ENCODE peak calls at places on chromosomes 12 and 14, in six cellular contexts. H is CD8-positive, alpha-beta T cell; P is endothelial cell of umbilical vein; I is psoas muscle; W is IMR-90; M is uterus. N is an unnamed sample.

GRCh38 chr12:26271024-26271423 is 75.7 kb downstream of the SSPN start:
- DNase-seq in H (no peak), P (no peak), I (no peak), W (peak; percentile 50), M (no peak), N (no peak)

GRCh38 chr14:96165493-96166474 is 38.9 kb upstream of the BDKRB2 start:
- DNase-seq in H (no peak), P (no peak), I (no peak), W (no peak), M (no peak), N (no peak)

GRCh38 chr14:96299441-96299840 is 43.4 kb downstream of the BDKRB1 start:
- DNase-seq in H (no peak), P (peak; percentile 76), I (no peak), W (no peak), M (no peak), N (no peak)

GRCh38 chr14:52987514-52987913 is 36.7 kb upstream of the FERMT2 start:
- DNase-seq in H (no peak), P (no peak), I (no peak), W (no peak), M (no peak), N (no peak)

GRCh38 chr12:10771132-10771733 is 31.2 kb downstream of the TAS2R7 start:
- DNase-seq in H (no peak), P (peak; percentile 69), I (no peak), W (peak; percentile 51), M (no peak), N (no peak)

GRCh38 chr12:104218935-104219334 is 3.4 kb downstream of the TXNRD1 start:
- DNase-seq in H (no peak), P (peak; percentile 58), I (no peak), W (peak; percentile 74), M (no peak), N (no peak)

GRCh38 chr14:26216797-26217196 is 381.0 kb downstream of the NOVA1 start:
- DNase-seq in H (no peak), P (no peak), I (no peak), W (no peak), M (no peak), N (no peak)

GRCh38 chr14:103445783-103446182 is 60.6 kb downstream of the MARK3 start:
- DNase-seq in H (no peak), P (no peak), I (no peak), W (no peak), M (no peak), N (no peak)

GRCh38 chr14:100237735-100238418 is 1.1 kb upstream of the YY1 start:
- DNase-seq in H (peak; percentile 28), P (peak; percentile 34), I (peak; percentile 49), W (peak; percentile 35), M (peak; percentile 48), N (no peak)

GRCh38 chr14:88029500-88029899 is 24.6 kb downstream of the GPR65 start:
- DNase-seq in H (no peak), P (no peak), I (no peak), W (no peak), M (no peak), N (no peak)

GRCh38 chr12:4134833-4135597 is 138.5 kb upstream of the CCND2 start:
- DNase-seq in H (no peak), P (no peak), I (no peak), W (no peak), M (no peak), N (no peak)

GRCh38 chr12:109875572-109876131 is 4.7 kb downstream of the GLTP start:
- DNase-seq in H (no peak), P (no peak), I (no peak), W (no peak), M (no peak), N (no peak)

GRCh38 chr12:62917939-62918338 is 17.0 kb downstream of the PPM1H start:
- DNase-seq in H (no peak), P (no peak), I (no peak), W (peak; percentile 7), M (no peak), N (no peak)

GRCh38 chr14:22781606-22782000 is 15.1 kb downstream of the OXA1L start:
- DNase-seq in H (no peak), P (no peak), I (no peak), W (peak; percentile 43), M (no peak), N (no peak)

DNA sequence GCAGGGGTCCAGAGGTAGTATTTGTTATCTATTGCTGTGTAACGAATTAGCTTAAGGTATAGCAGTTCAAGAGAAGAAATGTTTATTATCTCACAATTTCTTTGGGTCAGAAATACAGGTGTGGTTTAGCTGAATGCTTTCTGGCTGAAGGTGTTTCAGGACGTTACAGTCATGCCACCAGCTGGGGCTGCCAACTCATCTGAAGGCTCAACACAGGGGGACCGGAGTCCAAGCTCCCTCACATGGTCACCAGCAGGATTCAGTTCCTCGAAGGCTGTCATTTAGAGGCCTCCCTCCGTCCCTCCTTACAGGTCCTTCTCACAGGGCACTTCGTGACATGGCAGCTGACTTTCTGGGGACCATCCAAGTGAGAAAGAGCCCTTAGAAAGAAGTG is 37.5 kb upstream of the SINHCAF start:
- DNase-seq in H (no peak), P (no peak), I (no peak), W (no peak), M (no peak), N (no peak)
- H3K27ac ChIP-seq in H (no peak overlapping the region), P (no peak overlapping the region), I (no peak overlapping the region), W (no peak overlapping the region), M (no peak overlapping the region), N (no peak overlapping the region)

DNA sequence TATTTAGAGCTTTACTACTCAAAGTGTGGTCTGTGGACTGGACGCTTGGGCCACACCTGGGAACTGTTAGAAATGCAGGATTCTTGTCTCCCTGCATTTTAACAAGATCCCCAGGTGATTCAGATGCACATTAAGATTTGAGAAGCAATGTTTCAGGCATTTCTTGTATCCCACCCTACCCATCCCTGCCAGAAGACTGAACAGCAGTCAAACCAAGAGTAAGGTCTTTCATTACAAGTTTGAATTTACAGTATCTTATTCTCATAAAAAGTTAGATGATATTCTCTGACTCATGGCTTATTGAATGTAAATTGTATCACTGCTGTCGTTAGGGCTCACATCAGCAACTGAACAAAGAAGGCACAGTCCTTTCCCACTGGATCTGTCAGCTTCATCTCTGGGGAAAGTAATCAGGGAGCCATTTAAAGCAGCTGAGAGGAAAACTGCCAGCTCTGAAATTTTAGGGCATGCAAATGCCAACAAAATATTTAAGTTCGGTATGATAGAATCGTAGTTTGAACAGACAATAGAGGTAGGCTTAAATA is 141.1 kb downstream of the AKAP6 start:
- DNase-seq in H (no peak), P (no peak), I (no peak), W (peak; percentile 54), M (no peak), N (no peak)
- H3K27ac ChIP-seq in H (no peak overlapping the region), P (no peak overlapping the region), I (peak overlapping the region; percentile 73), W (no peak overlapping the region), M (no peak overlapping the region), N (peak overlapping the region; percentile 98)

GRCh38 chr12:47212701-47213039 is 132.9 kb upstream of the AMIGO2 start:
- DNase-seq in H (no peak), P (no peak), I (no peak), W (no peak), M (no peak), N (no peak)
- H3K27ac ChIP-seq in H (peak overlapping the region; percentile 81), P (no peak overlapping the region), I (no peak overlapping the region), W (no peak overlapping the region), M (no peak overlapping the region), N (no peak overlapping the region)

GRCh38 chr12:124426594-124427550 is 132.0 kb downstream of the RFLNA start:
- DNase-seq in H (no peak), P (no peak), I (no peak), W (no peak), M (peak; percentile 61), N (no peak)
- H3K27ac ChIP-seq in H (no peak overlapping the region), P (peak overlapping the region; percentile 25), I (no peak overlapping the region), W (no peak overlapping the region), M (peak overlapping the region; percentile 73), N (no peak overlapping the region)

DNA sequence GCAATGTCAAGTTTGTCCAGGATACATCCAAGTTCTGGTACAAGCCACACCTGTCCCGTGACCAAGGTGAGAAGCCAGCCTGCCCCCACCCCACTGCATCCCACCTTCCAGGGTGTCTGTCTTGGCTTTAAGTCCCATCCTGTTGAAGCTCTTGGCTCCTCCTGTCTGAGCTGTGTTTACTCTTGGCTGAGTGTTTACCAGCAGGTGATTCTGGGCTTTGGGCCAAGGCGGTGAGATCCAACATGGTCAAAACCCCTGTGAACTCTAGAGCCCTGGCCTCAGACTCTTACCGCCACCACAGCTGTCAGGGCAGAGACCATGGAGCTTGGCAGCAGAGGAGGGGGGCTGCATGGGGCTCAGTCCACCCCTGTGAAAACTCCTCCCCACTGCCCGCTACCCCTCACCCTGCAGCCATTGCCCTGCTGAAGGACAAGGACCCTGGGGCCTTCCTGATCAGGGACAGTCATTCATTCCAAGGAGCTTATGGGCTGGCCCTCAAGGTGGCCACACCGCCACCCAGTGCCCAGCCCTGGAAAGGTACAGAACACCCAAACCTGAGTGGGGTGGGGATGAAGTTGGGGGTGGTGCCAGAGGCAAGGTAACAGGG is 11.6 kb downstream of the TNS2 start:
- DNase-seq in H (no peak), P (no peak), I (peak; percentile 38), W (no peak), M (peak; percentile 57), N (no peak)
- H3K27ac ChIP-seq in H (no peak overlapping the region), P (no peak overlapping the region), I (peak overlapping the region; percentile 55), W (no peak overlapping the region), M (peak overlapping the region; percentile 86), N (peak overlapping the region; percentile 49)

GRCh38 chr12:24045816-24046257 is 96.4 kb upstream of the SOX5 start:
- DNase-seq in H (no peak), P (peak; percentile 79), I (no peak), W (peak; percentile 47), M (no peak), N (no peak)

GRCh38 chr12:24042651-24043050 is 93.2 kb upstream of the SOX5 start:
- DNase-seq in H (no peak), P (no peak), I (no peak), W (peak; percentile 4), M (no peak), N (no peak)

GRCh38 chr12:24047345-24047744 is 97.9 kb upstream of the SOX5 start:
- DNase-seq in H (no peak), P (no peak), I (no peak), W (no peak), M (no peak), N (no peak)

GRCh38 chr12:24048446-24048845 is 99.0 kb upstream of the SOX5 start:
- DNase-seq in H (no peak), P (no peak), I (no peak), W (no peak), M (no peak), N (no peak)

GRCh38 chr12:24044973-24045703 is 95.7 kb upstream of the SOX5 start:
- DNase-seq in H (no peak), P (no peak), I (no peak), W (no peak), M (no peak), N (no peak)
- H3K27ac ChIP-seq in H (no peak overlapping the region), P (no peak overlapping the region), I (no peak overlapping the region), W (no peak overlapping the region), M (no peak overlapping the region), N (no peak overlapping the region)

DNA sequence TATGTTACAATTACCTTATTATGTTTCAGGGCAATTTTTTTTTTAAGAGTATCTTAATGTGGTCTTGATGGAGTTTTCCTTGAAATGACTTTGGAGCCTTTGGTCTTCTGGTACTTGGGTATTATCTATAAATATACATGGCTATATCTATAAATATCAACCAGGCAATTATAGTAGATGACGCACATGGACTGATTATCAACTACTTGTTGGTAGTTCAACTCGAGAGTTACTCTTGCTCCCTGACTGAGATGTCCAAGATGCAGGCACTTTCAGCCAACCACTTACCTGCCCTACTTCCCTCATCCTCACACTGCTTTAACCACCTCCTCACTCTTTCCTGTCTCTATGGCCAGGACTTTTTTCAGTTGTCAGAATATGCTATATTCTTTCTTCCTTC is 85.4 kb downstream of the NTN4 start:
- DNase-seq in H (no peak), P (no peak), I (no peak), W (no peak), M (no peak), N (no peak)
- H3K27ac ChIP-seq in H (no peak overlapping the region), P (no peak overlapping the region), I (no peak overlapping the region), W (no peak overlapping the region), M (no peak overlapping the region), N (no peak overlapping the region)